ENCODE peak calls at places on chromosomes 4 and X, in ten cellular contexts. One of them, this sample, is unnamed. For H3K4me1 and H3K36me3, the result is how much of the 10 kb centered on the place peaks cover.

GRCh38 chr4:185122681-185123345 is 20.3 kb upstream of the SLC25A4 start:
- DNase-seq in tibial artery: no peak
- DNase-seq in GM23248: no peak
- DNase-seq in HCT116: no peak
- DNase-seq in mammary epithelial cell: peak
- DNase-seq in mucosa of descending colon: no peak
- DNase-seq in naive thymus-derived CD4-positive, alpha-beta T cell: no peak
- DNase-seq in heart left ventricle: no peak
- DNase-seq in uterus: no peak
- DNase-seq in left lung: no peak
- DNase-seq in this sample: no peak

GRCh38 chr4:156972370-156972980 is 876 bp upstream of the PDGFC start:
- DNase-seq in tibial artery: no peak
- DNase-seq in GM23248: no peak
- DNase-seq in HCT116: no peak
- DNase-seq in mammary epithelial cell: no peak
- DNase-seq in mucosa of descending colon: no peak
- DNase-seq in naive thymus-derived CD4-positive, alpha-beta T cell: no peak
- DNase-seq in heart left ventricle: no peak
- DNase-seq in uterus: no peak
- DNase-seq in left lung: no peak
- DNase-seq in this sample: peak

GRCh38 chrX:9318213-9318612 is 146.6 kb upstream of the TBL1X start:
- DNase-seq in tibial artery: no peak
- DNase-seq in GM23248: no peak
- DNase-seq in HCT116: no peak
- DNase-seq in mammary epithelial cell: no peak
- DNase-seq in mucosa of descending colon: no peak
- DNase-seq in naive thymus-derived CD4-positive, alpha-beta T cell: no peak
- DNase-seq in heart left ventricle: no peak
- DNase-seq in uterus: no peak
- DNase-seq in left lung: no peak
- DNase-seq in this sample: no peak

GRCh38 chrX:100649550-100650356 is 5.8 kb downstream of the SRPX2 start:
- DNase-seq in tibial artery: peak
- DNase-seq in GM23248: peak
- DNase-seq in HCT116: no peak
- DNase-seq in mammary epithelial cell: peak
- DNase-seq in mucosa of descending colon: peak
- DNase-seq in naive thymus-derived CD4-positive, alpha-beta T cell: no peak
- DNase-seq in heart left ventricle: peak
- DNase-seq in uterus: peak
- DNase-seq in left lung: peak
- DNase-seq in this sample: peak

GRCh38 chrX:133391116-133391515 is 24.2 kb downstream of the GPC4 start:
- DNase-seq in tibial artery: no peak
- DNase-seq in GM23248: no peak
- DNase-seq in HCT116: no peak
- DNase-seq in mammary epithelial cell: no peak
- DNase-seq in mucosa of descending colon: no peak
- DNase-seq in naive thymus-derived CD4-positive, alpha-beta T cell: no peak
- DNase-seq in heart left ventricle: no peak
- DNase-seq in uterus: no peak
- DNase-seq in left lung: no peak
- DNase-seq in this sample: no peak

GRCh38 chr4:76272999-76273398 is 21.5 kb downstream of the FAM47E start:
- DNase-seq in tibial artery: no peak
- DNase-seq in GM23248: no peak
- DNase-seq in HCT116: no peak
- DNase-seq in mammary epithelial cell: no peak
- DNase-seq in mucosa of descending colon: no peak
- DNase-seq in naive thymus-derived CD4-positive, alpha-beta T cell: no peak
- DNase-seq in heart left ventricle: no peak
- DNase-seq in uterus: no peak
- DNase-seq in left lung: no peak
- DNase-seq in this sample: no peak

GRCh38 chrX:7272301-7272700 is 124.3 kb upstream of the PUDP start:
- DNase-seq in tibial artery: no peak
- DNase-seq in GM23248: no peak
- DNase-seq in HCT116: no peak
- DNase-seq in mammary epithelial cell: no peak
- DNase-seq in mucosa of descending colon: no peak
- DNase-seq in naive thymus-derived CD4-positive, alpha-beta T cell: no peak
- DNase-seq in heart left ventricle: no peak
- DNase-seq in uterus: no peak
- DNase-seq in left lung: no peak
- DNase-seq in this sample: no peak

GRCh38 chr4:2434420-2434819 is 15.7 kb downstream of the CFAP99 start:
- DNase-seq in tibial artery: no peak
- DNase-seq in GM23248: no peak
- DNase-seq in HCT116: no peak
- DNase-seq in mammary epithelial cell: no peak
- DNase-seq in mucosa of descending colon: no peak
- DNase-seq in naive thymus-derived CD4-positive, alpha-beta T cell: no peak
- DNase-seq in heart left ventricle: no peak
- DNase-seq in uterus: no peak
- DNase-seq in left lung: no peak
- DNase-seq in this sample: no peak

GRCh38 chr4:16253127-16253960 is 27.1 kb upstream of the TAPT1 start:
- DNase-seq in tibial artery: no peak
- DNase-seq in GM23248: peak
- DNase-seq in HCT116: no peak
- DNase-seq in mammary epithelial cell: peak
- DNase-seq in mucosa of descending colon: no peak
- DNase-seq in naive thymus-derived CD4-positive, alpha-beta T cell: no peak
- DNase-seq in heart left ventricle: no peak
- DNase-seq in uterus: no peak
- DNase-seq in left lung: no peak
- DNase-seq in this sample: no peak

GRCh38 chrX:19389217-19389616 is 45.5 kb downstream of the PDHA1 start:
- DNase-seq in tibial artery: no peak
- DNase-seq in GM23248: no peak
- DNase-seq in HCT116: no peak
- DNase-seq in mammary epithelial cell: peak
- DNase-seq in mucosa of descending colon: no peak
- DNase-seq in naive thymus-derived CD4-positive, alpha-beta T cell: no peak
- DNase-seq in heart left ventricle: no peak
- DNase-seq in uterus: no peak
- DNase-seq in left lung: no peak
- DNase-seq in this sample: no peak

GRCh38 chr4:182643801-182644311 is 273.3 kb downstream of the DCTD start:
- DNase-seq in tibial artery: peak
- DNase-seq in GM23248: peak
- DNase-seq in HCT116: no peak
- DNase-seq in mammary epithelial cell: no peak
- DNase-seq in mucosa of descending colon: no peak
- DNase-seq in naive thymus-derived CD4-positive, alpha-beta T cell: no peak
- DNase-seq in heart left ventricle: peak
- DNase-seq in uterus: no peak
- DNase-seq in left lung: no peak
- DNase-seq in this sample: no peak

GRCh38 chrX:30615229-30615628 is 37.7 kb upstream of the TASL start:
- DNase-seq in tibial artery: no peak
- DNase-seq in GM23248: peak
- DNase-seq in HCT116: no peak
- DNase-seq in mammary epithelial cell: peak
- DNase-seq in mucosa of descending colon: no peak
- DNase-seq in naive thymus-derived CD4-positive, alpha-beta T cell: no peak
- DNase-seq in heart left ventricle: no peak
- DNase-seq in uterus: no peak
- DNase-seq in left lung: no peak
- DNase-seq in this sample: no peak

GRCh38 chr4:60724623-60725022 is 475.5 kb upstream of the ADGRL3 start:
- DNase-seq in tibial artery: no peak
- DNase-seq in GM23248: peak
- DNase-seq in HCT116: no peak
- DNase-seq in mammary epithelial cell: peak
- DNase-seq in mucosa of descending colon: no peak
- DNase-seq in naive thymus-derived CD4-positive, alpha-beta T cell: no peak
- DNase-seq in heart left ventricle: peak
- DNase-seq in uterus: no peak
- DNase-seq in left lung: no peak
- DNase-seq in this sample: no peak

GRCh38 chr4:140617494-140618060 is 48.8 kb upstream of the UCP1 start:
- DNase-seq in tibial artery: no peak
- DNase-seq in GM23248: no peak
- DNase-seq in HCT116: no peak
- DNase-seq in mammary epithelial cell: no peak
- DNase-seq in mucosa of descending colon: no peak
- DNase-seq in naive thymus-derived CD4-positive, alpha-beta T cell: no peak
- DNase-seq in heart left ventricle: no peak
- DNase-seq in uterus: no peak
- DNase-seq in left lung: no peak
- DNase-seq in this sample: peak

GRCh38 chr4:163003979-163004378 is 162.7 kb downstream of the NAF1 start:
- DNase-seq in tibial artery: no peak
- DNase-seq in GM23248: no peak
- DNase-seq in HCT116: no peak
- DNase-seq in mammary epithelial cell: no peak
- DNase-seq in mucosa of descending colon: no peak
- DNase-seq in naive thymus-derived CD4-positive, alpha-beta T cell: no peak
- DNase-seq in heart left ventricle: no peak
- DNase-seq in uterus: no peak
- DNase-seq in left lung: no peak
- DNase-seq in this sample: peak

DNA sequence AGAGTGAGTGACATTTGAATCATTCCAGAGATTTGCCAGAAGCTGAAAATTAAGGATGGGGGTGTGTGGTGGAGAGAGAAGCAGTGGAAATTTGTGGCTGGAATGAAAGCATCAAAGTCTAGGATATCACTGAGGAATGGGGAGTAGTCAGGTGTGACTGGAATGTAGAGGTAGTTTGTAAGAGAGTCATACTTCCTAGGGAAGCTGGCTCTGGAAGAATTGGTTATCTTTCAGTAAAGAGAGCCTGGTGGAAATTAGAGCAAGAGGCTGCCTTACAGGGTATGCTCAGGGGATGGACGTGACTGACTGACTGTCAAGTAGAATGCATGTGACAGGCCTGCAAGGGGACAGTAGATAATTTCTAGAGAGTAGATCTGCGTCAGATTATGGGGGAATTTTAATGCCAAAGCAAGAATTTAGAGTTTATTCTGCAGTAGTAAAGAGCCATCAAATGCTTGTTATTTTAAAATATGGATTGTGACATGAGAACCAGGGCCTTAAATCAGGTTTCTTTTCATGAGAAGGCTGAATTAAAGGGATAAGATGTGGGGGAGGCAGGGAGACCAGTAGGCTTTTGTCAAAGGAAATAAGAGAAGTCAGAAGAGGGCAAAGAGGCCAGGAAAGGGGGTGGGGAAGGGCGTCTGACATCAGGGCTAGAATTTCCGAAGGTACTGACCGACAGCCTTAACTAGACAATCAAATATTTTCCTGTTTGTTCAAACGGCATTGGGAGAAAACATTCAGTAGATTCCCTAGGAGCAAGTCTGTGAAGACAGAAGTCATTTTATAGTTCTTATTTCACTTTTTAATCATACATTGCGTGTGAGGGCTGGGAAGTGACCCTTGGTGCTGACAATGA is 109.9 kb downstream of the AFF1 start:
- DNase-seq in tibial artery: no peak
- DNase-seq in GM23248: no peak
- DNase-seq in HCT116: no peak
- DNase-seq in mammary epithelial cell: no peak
- DNase-seq in mucosa of descending colon: no peak
- DNase-seq in naive thymus-derived CD4-positive, alpha-beta T cell: no peak
- DNase-seq in heart left ventricle: peak
- DNase-seq in uterus: no peak
- DNase-seq in left lung: no peak
- DNase-seq in this sample: peak
- H3K4me1 ChIP-seq in tibial artery: half or more
- H3K4me1 ChIP-seq in GM23248: under half
- H3K4me1 ChIP-seq in HCT116: under half
- H3K4me1 ChIP-seq in mammary epithelial cell: under half
- H3K4me1 ChIP-seq in mucosa of descending colon: under half
- H3K4me1 ChIP-seq in naive thymus-derived CD4-positive, alpha-beta T cell: under half
- H3K4me1 ChIP-seq in heart left ventricle: half or more
- H3K4me1 ChIP-seq in uterus: under half
- H3K4me1 ChIP-seq in left lung: half or more
- H3K4me1 ChIP-seq in this sample: under half

GRCh38 chr4:25760518-25761157 is 102.2 kb downstream of the SEL1L3 start:
- DNase-seq in tibial artery: no peak
- DNase-seq in GM23248: peak
- DNase-seq in HCT116: no peak
- DNase-seq in mammary epithelial cell: no peak
- DNase-seq in mucosa of descending colon: no peak
- DNase-seq in naive thymus-derived CD4-positive, alpha-beta T cell: no peak
- DNase-seq in heart left ventricle: no peak
- DNase-seq in uterus: no peak
- DNase-seq in left lung: no peak
- DNase-seq in this sample: no peak
- H3K36me3 ChIP-seq in tibial artery: under half
- H3K36me3 ChIP-seq in GM23248: under half
- H3K36me3 ChIP-seq in HCT116: under half
- H3K36me3 ChIP-seq in mammary epithelial cell: under half
- H3K36me3 ChIP-seq in mucosa of descending colon: under half
- H3K36me3 ChIP-seq in naive thymus-derived CD4-positive, alpha-beta T cell: under half
- H3K36me3 ChIP-seq in heart left ventricle: under half
- H3K36me3 ChIP-seq in uterus: under half
- H3K36me3 ChIP-seq in left lung: half or more
- H3K36me3 ChIP-seq in this sample: under half

DNA sequence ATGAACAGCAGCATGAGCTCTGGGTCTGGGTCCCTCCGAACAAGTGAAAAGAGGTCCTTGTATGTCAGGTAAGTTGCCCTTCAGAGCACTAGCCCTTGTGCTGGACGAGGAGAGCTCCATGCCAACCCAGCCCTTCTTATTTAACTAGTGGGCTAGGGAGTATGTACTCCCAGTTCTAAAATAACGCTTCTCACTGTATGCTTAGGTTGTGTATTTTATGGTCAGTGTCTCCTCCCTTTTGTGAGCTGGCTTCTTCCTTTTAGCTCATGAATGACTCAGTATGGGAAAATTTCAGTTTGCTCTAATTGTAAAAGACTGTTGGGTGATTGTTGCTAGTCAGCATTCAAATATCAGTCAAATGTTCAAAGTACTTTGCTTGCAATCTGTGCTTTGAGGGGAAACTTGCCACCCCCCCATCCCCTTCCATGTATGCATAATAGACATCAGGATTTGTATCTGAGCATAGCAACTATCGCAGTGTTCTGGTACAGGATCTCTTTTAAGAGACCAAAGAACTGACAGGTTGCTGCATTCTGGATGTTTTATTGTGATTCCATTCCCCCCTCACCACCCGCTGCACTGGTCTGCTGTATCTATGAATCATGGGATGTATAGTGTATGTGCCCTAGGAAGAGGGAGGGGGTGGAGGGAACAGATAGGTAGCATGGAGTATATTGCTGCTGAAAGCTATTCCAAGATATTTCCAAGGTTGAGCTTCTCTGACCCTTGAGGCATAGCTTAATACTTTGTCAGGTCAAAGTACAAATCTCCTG is 34.7 kb downstream of the DLG3 start:
- DNase-seq in tibial artery: no peak
- DNase-seq in GM23248: peak
- DNase-seq in HCT116: no peak
- DNase-seq in mammary epithelial cell: peak
- DNase-seq in mucosa of descending colon: no peak
- DNase-seq in naive thymus-derived CD4-positive, alpha-beta T cell: no peak
- DNase-seq in heart left ventricle: no peak
- DNase-seq in uterus: no peak
- DNase-seq in left lung: no peak
- DNase-seq in this sample: no peak
- H3K4me1 ChIP-seq in tibial artery: under half
- H3K4me1 ChIP-seq in GM23248: under half
- H3K4me1 ChIP-seq in HCT116: half or more
- H3K4me1 ChIP-seq in mammary epithelial cell: under half
- H3K4me1 ChIP-seq in mucosa of descending colon: under half
- H3K4me1 ChIP-seq in naive thymus-derived CD4-positive, alpha-beta T cell: under half
- H3K4me1 ChIP-seq in heart left ventricle: under half
- H3K4me1 ChIP-seq in uterus: under half
- H3K4me1 ChIP-seq in left lung: under half
- H3K4me1 ChIP-seq in this sample: under half

GRCh38 chr4:12645732-12646131 is 838.4 kb downstream of the RAB28 start:
- DNase-seq in tibial artery: no peak
- DNase-seq in GM23248: no peak
- DNase-seq in HCT116: no peak
- DNase-seq in mammary epithelial cell: no peak
- DNase-seq in mucosa of descending colon: no peak
- DNase-seq in naive thymus-derived CD4-positive, alpha-beta T cell: no peak
- DNase-seq in heart left ventricle: no peak
- DNase-seq in uterus: no peak
- DNase-seq in left lung: no peak
- DNase-seq in this sample: no peak
- H3K36me3 ChIP-seq in tibial artery: under half
- H3K36me3 ChIP-seq in GM23248: under half
- H3K36me3 ChIP-seq in HCT116: under half
- H3K36me3 ChIP-seq in mammary epithelial cell: under half
- H3K36me3 ChIP-seq in mucosa of descending colon: under half
- H3K36me3 ChIP-seq in naive thymus-derived CD4-positive, alpha-beta T cell: under half
- H3K36me3 ChIP-seq in heart left ventricle: under half
- H3K36me3 ChIP-seq in uterus: under half
- H3K36me3 ChIP-seq in left lung: under half
- H3K36me3 ChIP-seq in this sample: under half